ENCODE peak calls at places on chromosome 1, in six cellular contexts. L is fibroblast of lung, R is ovary, J is cardiac muscle cell, K is right atrium auricular region, S is heart left ventricle. M is an unnamed sample.

GRCh38 chr1:110150330-110151174 is at the start of gene SLC6A17:
- DNase-seq in L (peak; percentile 17), S (no peak), R (no peak), J (peak; percentile 46), K (no peak), M (no peak)

GRCh38 chr1:180131510-180131909 is 23.2 kb upstream of the QSOX1 start:
- DNase-seq in L (peak; percentile 98), K (no peak), J (no peak), S (no peak), R (no peak), M (no peak)

GRCh38 chr1:8754993-8755392 is 62.4 kb downstream of the RERE start:
- DNase-seq in R (no peak), K (no peak), J (no peak), S (no peak), L (no peak), M (no peak)

GRCh38 chr1:97623220-97623619 is 297.6 kb downstream of the DPYD start:
- DNase-seq in R (no peak), S (no peak), K (no peak), J (no peak), L (no peak), M (no peak)

GRCh38 chr1:185155600-185156320 is 993 bp downstream of the TRMT1L start:
- DNase-seq in S (no peak), R (no peak), K (no peak), J (no peak), L (peak; percentile 49), M (no peak)

GRCh38 chr1:33624991-33625870 is 152.8 kb downstream of the ZSCAN20 start:
- DNase-seq in J (no peak), S (no peak), L (no peak), K (peak; percentile 18), R (no peak), M (no peak)

GRCh38 chr1:116377564-116378529 is 4.8 kb downstream of the ATP1A1 start:
- DNase-seq in J (peak; percentile 38), S (peak; percentile 83), R (peak; percentile 74), K (peak; percentile 79), L (peak; percentile 97), M (peak; percentile 88)

GRCh38 chr1:232868793-232869491 is 63.7 kb downstream of the MAP10 start:
- DNase-seq in K (peak; percentile 60), S (no peak), J (no peak), R (no peak), L (peak; percentile 89), M (no peak)

GRCh38 chr1:8344893-8345507 is 27.1 kb downstream of the SLC45A1 start:
- DNase-seq in L (no peak), S (no peak), J (no peak), R (no peak), K (no peak), M (no peak)

GRCh38 chr1:8663915-8664331 is 153.5 kb downstream of the RERE start:
- DNase-seq in L (peak; percentile 61), J (no peak), R (no peak), K (no peak), S (no peak), M (no peak)

GRCh38 chr1:5492861-5493260 is 499.4 kb downstream of the NPHP4 start:
- DNase-seq in R (no peak), K (no peak), L (no peak), S (no peak), J (no peak), M (no peak)

GRCh38 chr1:175480343-175480827 is 263.0 kb downstream of the TNR start:
- DNase-seq in L (no peak), K (no peak), J (no peak), R (no peak), S (no peak), M (no peak)

GRCh38 chr1:203308205-203309114 is 3.1 kb downstream of the BTG2 start:
- DNase-seq in J (no peak), L (no peak), S (no peak), R (peak; percentile 21), K (no peak), M (no peak)

DNA sequence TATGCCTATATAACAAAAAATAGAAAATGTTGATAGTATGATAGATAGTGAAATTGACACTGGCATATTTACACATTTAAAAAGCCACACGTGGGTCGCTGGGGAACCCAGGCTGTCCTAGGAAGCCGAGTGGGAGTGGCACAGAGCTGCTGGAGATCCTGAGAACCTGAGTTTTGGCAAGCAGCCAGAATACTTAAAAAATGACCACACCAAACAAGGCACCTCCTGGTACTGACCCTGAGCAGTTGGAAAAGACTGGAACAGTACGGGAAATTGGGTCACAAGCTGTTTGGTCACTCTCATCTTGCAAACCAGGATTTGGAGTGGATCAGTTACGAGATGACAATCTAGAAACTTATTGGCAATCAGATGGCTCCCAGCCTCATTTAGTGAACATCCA is 111.5 kb downstream of the ZFYVE9 start:
- DNase-seq in K (no peak), R (no peak), L (no peak), S (no peak), J (peak; percentile 6), M (no peak)
- TF ChIP-seq CTCF in K (no peak), R (no peak), L (no peak), S (no peak), J (no peak), M (no peak)

GRCh38 chr1:2803086-2803930 is 1.8 kb upstream of the TTC34 start:
- DNase-seq in S (peak; percentile 14), J (no peak), L (no peak), R (peak; percentile 8), K (no peak), M (no peak)

GRCh38 chr1:2801046-2801445 is 447 bp downstream of the TTC34 start:
- DNase-seq in S (no peak), L (no peak), J (no peak), K (no peak), R (peak; percentile 4), M (no peak)

GRCh38 chr1:2802421-2802961 is 998 bp upstream of the TTC34 start:
- DNase-seq in J (no peak), S (peak; percentile 20), K (no peak), R (peak; percentile 6), L (no peak), M (no peak)

GRCh38 chr1:2800664-2801045 is 838 bp downstream of the TTC34 start:
- DNase-seq in K (no peak), L (no peak), S (no peak), R (peak; percentile 5), J (no peak), M (no peak)

DNA sequence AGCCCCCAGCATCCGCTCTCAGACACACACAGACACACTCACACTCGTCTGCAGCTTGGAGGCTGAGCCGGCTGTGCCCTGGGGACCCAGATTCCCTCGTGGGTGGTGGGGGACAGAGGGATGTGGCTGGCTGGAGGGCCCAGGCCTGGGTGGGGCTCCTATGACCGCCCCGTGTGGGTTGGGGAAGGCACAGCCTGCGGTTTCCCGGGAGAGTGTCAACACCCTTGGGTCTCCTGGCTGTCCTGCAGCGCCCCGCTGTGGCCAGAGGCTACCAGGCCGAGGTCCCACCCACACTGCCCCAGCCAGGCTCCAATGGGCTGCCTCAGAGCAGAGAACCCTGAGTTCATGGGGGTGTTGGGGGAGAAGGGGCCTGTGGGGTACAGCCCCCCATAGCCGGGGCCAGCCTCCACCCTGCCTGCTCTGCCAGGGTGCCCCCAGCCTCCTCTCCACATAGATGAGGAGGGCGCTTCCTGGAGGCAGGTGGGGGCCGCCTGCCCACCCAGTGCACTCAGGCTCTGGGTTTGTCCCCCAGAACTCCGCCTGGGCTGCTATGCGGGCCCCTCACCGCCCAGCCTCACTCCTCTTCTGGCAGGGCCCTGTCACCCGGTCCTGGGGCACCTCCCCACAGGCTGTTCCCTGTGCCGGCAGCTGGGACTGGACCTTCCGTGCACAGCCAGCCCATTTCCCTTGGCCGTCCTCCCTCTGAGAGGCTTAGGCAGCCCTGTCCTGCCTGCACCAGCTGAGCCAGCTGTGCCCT is at the start of gene TTC34:
- DNase-seq in J (no peak), R (peak; percentile 14), L (peak; percentile 4), K (no peak), S (no peak), M (no peak)
- H3K27me3 ChIP-seq in J (no peaks in the 10 kb centered on the region), R (no peaks in the 10 kb centered on the region), L (no peaks in the 10 kb centered on the region), K (no peaks in the 10 kb centered on the region), S (peaks cover 23% of the 10 kb centered on the region), M (peaks cover 13% of the 10 kb centered on the region)

GRCh38 chr1:7302873-7303272 is 468.2 kb upstream of the VAMP3 start:
- DNase-seq in L (no peak), S (no peak), K (no peak), J (no peak), R (no peak), M (no peak)
- TF ChIP-seq CTCF in L (peak; percentile 27), S (no peak), K (no peak), J (no peak), R (no peak), M (no peak)

DNA sequence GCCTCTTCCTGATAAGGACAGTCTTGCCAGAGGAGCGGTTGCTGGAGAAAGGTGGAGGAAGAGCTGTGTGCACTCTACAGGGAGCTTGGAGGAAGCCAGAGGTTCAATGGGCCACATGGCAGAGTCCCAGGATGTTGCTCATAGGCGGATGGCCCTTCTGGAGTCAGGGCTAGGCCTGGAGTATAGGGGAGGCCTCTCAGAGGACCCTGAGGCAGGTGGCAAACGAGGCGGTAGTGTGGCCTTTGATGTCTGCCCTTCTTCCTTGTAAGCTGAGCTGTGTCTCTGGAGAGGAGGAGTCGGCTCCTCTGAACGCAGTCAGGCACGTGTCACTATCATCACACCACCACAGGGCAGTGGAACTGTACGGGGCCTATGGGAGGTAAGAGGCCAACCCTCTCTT is 8.6 kb downstream of the PKP1 start:
- DNase-seq in J (no peak), K (no peak), L (no peak), S (no peak), R (no peak), M (no peak)
- H3K27me3 ChIP-seq in J (peaks cover 3% of the 10 kb centered on the region), K (no peaks in the 10 kb centered on the region), L (peaks cover 32% of the 10 kb centered on the region), S (peaks cover 4% of the 10 kb centered on the region), R (no peaks in the 10 kb centered on the region), M (peaks cover 11% of the 10 kb centered on the region)

DNA sequence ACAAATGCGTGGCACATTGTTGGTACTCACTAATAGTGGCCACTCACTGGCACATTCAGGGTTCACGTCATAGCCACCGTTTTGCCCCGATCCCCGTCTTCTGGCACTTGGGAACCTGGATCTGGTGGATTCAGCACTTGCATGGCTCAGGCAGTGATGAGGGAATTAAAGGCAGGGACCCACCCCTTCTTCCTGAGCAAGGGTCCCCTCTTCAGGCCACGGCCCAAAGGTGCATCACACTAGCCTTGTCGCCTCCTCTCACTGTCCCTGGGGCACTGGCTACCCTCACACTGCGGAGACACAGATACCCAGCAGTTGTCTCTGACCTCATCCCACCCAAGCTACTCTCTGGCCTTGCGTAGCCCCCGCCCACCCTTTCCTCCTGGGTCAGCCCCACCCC is 19.9 kb upstream of the LDLRAP1 start:
- DNase-seq in R (no peak), S (no peak), K (no peak), J (peak; percentile 84), L (no peak), M (no peak)
- TF ChIP-seq CTCF in R (no peak), S (peak; percentile 6), K (peak; percentile 38), J (no peak), L (no peak), M (no peak)

DNA sequence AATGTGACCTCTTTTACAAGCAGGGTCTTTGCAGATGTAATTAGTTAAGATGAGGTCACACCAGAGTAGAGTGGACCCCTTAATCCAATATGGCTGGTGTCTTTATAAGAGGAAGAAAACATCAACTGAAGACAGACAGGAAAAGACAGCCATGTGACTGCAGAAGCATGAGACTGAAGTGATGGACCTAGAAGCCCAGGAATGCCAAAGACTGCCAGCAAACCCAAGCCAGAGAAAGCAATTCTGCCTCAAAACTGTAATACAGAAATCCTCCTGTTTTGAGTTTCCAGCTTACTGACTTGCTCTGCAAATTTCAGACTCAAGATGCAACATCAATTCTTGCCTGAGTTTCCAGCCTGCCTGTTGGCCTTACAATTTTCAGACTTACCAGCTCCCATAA is 17.3 kb downstream of the ENAH start:
- DNase-seq in L (no peak), K (no peak), S (no peak), R (no peak), J (no peak), M (no peak)
- H3K27me3 ChIP-seq in L (no peaks in the 10 kb centered on the region), K (no peaks in the 10 kb centered on the region), S (no peaks in the 10 kb centered on the region), R (no peaks in the 10 kb centered on the region), J (no peaks in the 10 kb centered on the region), M (no peaks in the 10 kb centered on the region)